ENCODE peak calls at places on chromosomes 16 and 17, in eight cellular contexts. U, L, S, M, N, C, V and O are unnamed samples.

GRCh38 chr17:9371019-9371418 is 204.6 kb downstream of the STX8 start:
- DNase-seq in U (peak; percentile 94), L (no peak), S (peak; percentile 31), M (no peak), N (peak; percentile 70), C (no peak), V (peak; percentile 58), O (peak; percentile 25)

GRCh38 chr17:75240394-75241142 is 20.8 kb downstream of the GGA3 start:
- DNase-seq in U (peak; percentile 68), L (no peak), S (no peak), M (peak; percentile 28), N (peak; percentile 42), C (no peak), V (no peak), O (no peak)

GRCh38 chr16:89090182-89090630 is 3.4 kb upstream of the ACSF3 start:
- DNase-seq in U (no peak), L (no peak), S (no peak), M (no peak), N (no peak), C (no peak), V (no peak), O (no peak)

GRCh38 chr16:2476741-2477140 is 1.8 kb downstream of the TBC1D24 start:
- DNase-seq in U (no peak), L (no peak), S (no peak), M (no peak), N (no peak), C (peak; percentile 61), V (no peak), O (no peak)

GRCh38 chr16:85602831-85603755 is 10.0 kb upstream of the GSE1 start:
- DNase-seq in U (no peak), L (no peak), S (no peak), M (no peak), N (no peak), C (peak; percentile 89), V (no peak), O (no peak)

GRCh38 chr17:10403589-10403988 is 18.2 kb downstream of the MYH8 start:
- DNase-seq in U (no peak), L (no peak), S (no peak), M (no peak), N (no peak), C (no peak), V (no peak), O (no peak)

GRCh38 chr17:69822314-69822875 is 252.6 kb upstream of the KCNJ16 start:
- DNase-seq in U (no peak), L (no peak), S (no peak), M (no peak), N (no peak), C (no peak), V (no peak), O (no peak)

GRCh38 chr16:87165151-87165550 is 152.0 kb downstream of the C16orf95 start:
- DNase-seq in U (no peak), L (no peak), S (no peak), M (no peak), N (no peak), C (no peak), V (no peak), O (no peak)

GRCh38 chr17:81641825-81642489 is 5.0 kb downstream of the TSPAN10 start:
- DNase-seq in U (peak; percentile 49), L (peak; percentile 29), S (no peak), M (no peak), N (peak; percentile 30), C (no peak), V (peak; percentile 23), O (peak; percentile 96)

GRCh38 chr16:83393196-83393981 is 414.4 kb upstream of the HSBP1 start:
- DNase-seq in U (peak; percentile 25), L (no peak), S (peak; percentile 4), M (no peak), N (peak; percentile 19), C (no peak), V (no peak), O (no peak)

GRCh38 chr16:84049403-84050060 is 6.9 kb upstream of the SLC38A8 start:
- DNase-seq in U (no peak), L (no peak), S (no peak), M (no peak), N (no peak), C (peak; percentile 13), V (no peak), O (no peak)

GRCh38 chr16:30535777-30536190 is 1.1 kb upstream of the ZNF747 start:
- DNase-seq in U (peak; percentile 66), L (no peak), S (peak; percentile 67), M (peak; percentile 43), N (peak; percentile 82), C (peak; percentile 84), V (no peak), O (no peak)

GRCh38 chr17:55845385-55845784 is 94.5 kb downstream of the PCTP start:
- DNase-seq in U (peak; percentile 32), L (no peak), S (peak; percentile 37), M (no peak), N (peak; percentile 40), C (peak; percentile 35), V (no peak), O (no peak)

GRCh38 chr17:78342438-78343098 is 17.3 kb downstream of the SOCS3 start:
- DNase-seq in U (peak; percentile 95), L (no peak), S (peak; percentile 72), M (no peak), N (peak; percentile 93), C (peak; percentile 28), V (no peak), O (no peak)

GRCh38 chr16:12219992-12220391 is 243.5 kb downstream of the SNX29 start:
- DNase-seq in U (no peak), L (no peak), S (no peak), M (no peak), N (no peak), C (no peak), V (no peak), O (no peak)

GRCh38 chr17:52096056-52096455 is 62.5 kb downstream of the CA10 start:
- DNase-seq in U (no peak), L (no peak), S (no peak), M (no peak), N (no peak), C (no peak), V (no peak), O (no peak)

GRCh38 chr17:43547659-43548256 is 1.6 kb upstream of the ETV4 start:
- DNase-seq in U (no peak), L (no peak), S (no peak), M (no peak), N (no peak), C (no peak), V (no peak), O (no peak)

GRCh38 chr16:60681014-60681413 is 1355.2 kb downstream of the CDH8 start:
- DNase-seq in U (no peak), L (no peak), S (no peak), M (no peak), N (no peak), C (no peak), V (no peak), O (no peak)

GRCh38 chr16:20042848-20043247 is 30.8 kb downstream of the GPR139 start:
- DNase-seq in U (no peak), L (no peak), S (no peak), M (no peak), N (no peak), C (no peak), V (no peak), O (no peak)

GRCh38 chr17:18948476-18949006 is 3.4 kb upstream of the SLC5A10 start:
- DNase-seq in U (no peak), L (no peak), S (no peak), M (no peak), N (no peak), C (no peak), V (no peak), O (no peak)

GRCh38 chr17:49971848-49972485 is 3.0 kb downstream of the DLX4 start:
- DNase-seq in U (no peak), L (no peak), S (no peak), M (no peak), N (peak; percentile 14), C (no peak), V (no peak), O (no peak)

DNA sequence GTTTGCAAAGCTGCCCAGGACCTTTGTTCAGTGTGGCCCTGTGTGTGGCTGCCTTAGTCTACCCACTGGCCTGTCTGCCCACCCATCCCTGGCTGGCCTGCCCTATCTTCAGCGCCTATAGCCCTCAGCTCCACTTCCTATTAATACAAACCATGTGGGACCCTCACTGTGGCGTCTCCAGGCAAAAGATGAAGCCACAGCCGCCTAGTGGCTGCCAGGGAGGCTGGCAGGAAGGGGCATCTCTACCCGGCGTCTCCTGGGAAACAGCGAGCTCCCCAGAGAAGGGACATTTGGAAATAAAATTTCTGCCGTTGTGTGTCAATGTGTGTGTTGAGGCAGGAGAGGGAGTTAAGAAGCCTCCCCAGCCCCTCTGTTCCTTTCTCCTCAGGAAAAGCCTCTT is 31.5 kb downstream of the NEUROD2 start:
- DNase-seq in U (no peak), L (no peak), S (no peak), M (no peak), N (peak; percentile 17), C (no peak), V (no peak), O (no peak)
- TF ChIP-seq CTCF in U (peak; percentile 45), L (peak; percentile 63), S (peak; percentile 30), M (no peak), N (peak; percentile 54), C (peak; percentile 16), V (peak; percentile 69), O (peak; percentile 78)

DNA sequence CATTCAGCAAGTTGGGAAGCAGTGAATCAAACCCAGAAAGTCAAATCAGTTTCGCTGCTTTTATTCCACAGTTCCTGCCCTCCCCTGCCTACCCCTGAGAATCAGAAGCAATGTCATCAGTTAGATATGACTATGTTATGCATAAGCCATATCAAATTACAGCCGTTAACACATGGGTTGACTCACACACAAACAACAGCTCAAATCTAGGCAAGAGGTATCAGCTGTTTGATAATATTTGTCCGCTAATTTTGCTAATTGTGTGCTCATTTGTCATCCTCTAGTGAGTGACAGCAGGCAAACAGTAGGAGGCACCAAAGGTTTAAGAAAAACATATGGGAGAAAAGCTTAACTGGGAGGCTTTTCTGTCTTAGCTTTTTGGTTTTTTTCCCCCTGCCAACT is 327.4 kb upstream of the CCL2 start:
- DNase-seq in U (no peak), L (no peak), S (no peak), M (no peak), N (no peak), C (no peak), V (no peak), O (no peak)
- TF ChIP-seq CTCF in U (no peak), L (no peak), S (peak; percentile 53), M (no peak), N (no peak), C (peak; percentile 16), V (no peak), O (peak; percentile 38)

GRCh38 chr17:8125947-8126305 is 2.0 kb upstream of the HES7 start:
- DNase-seq in U (peak; percentile 18), L (no peak), S (peak; percentile 28), M (peak; percentile 34), N (no peak), C (no peak), V (no peak), O (no peak)
- TF ChIP-seq CTCF in U (no peak), L (no peak), S (no peak), M (no peak), N (no peak), C (no peak), V (no peak), O (no peak)

DNA sequence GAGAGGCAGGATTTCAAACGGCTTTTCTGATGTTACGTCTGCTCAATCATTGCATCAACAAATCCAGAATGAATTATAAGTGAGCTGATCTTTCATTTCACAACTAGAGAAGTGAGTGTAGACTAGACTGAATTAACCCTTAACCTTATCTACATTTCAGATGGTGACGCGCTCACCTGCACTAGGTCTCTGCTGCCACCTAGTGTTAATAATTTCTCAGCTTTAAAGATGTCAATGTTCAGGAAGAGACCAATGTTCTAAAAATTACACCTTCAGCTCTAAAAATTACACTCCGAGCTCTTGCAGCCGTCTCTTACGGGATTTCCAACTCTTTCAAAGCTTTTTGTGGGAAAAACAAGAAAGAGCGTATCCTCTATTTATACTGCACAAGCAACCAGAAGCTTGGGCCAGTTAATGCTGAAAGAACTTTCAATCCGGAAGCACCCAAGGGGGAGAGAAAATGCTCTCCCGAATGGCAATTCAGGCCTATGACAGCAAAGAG is 88.2 kb upstream of the FA2H start:
- DNase-seq in U (peak; percentile 59), L (no peak), S (no peak), M (no peak), N (peak; percentile 58), C (no peak), V (no peak), O (no peak)
- TF ChIP-seq CTCF in U (peak; percentile 72), L (peak; percentile 80), S (peak; percentile 74), M (peak; percentile 60), N (peak; percentile 71), C (peak; percentile 87), V (peak; percentile 66), O (peak; percentile 70)